ENCODE peak calls at places on chromosomes 4 and X, in ten cellular contexts. K is stomach, I is GM12892, E is suprapubic skin, W is esophagus muscularis mucosa, M is breast epithelium, G is GM12891, Z is endothelial cell of umbilical vein, N is HepG2, C is transverse colon. P is an unnamed sample.

GRCh38 chr4:46931981-46932380 is 22.9 kb upstream of the COX7B2 start:
- DNase-seq in I (no peak), N (peak), K (no peak), C (peak), M (no peak), W (no peak), G (no peak), E (no peak), Z (peak), P (peak)

GRCh38 chrX:7574325-7574724 is 268.6 kb upstream of the VCX start:
- DNase-seq in N (peak), C (no peak), W (no peak), G (no peak), E (no peak), M (no peak), Z (no peak), K (no peak), I (no peak), P (no peak)

GRCh38 chrX:15299945-15300851 is 15.2 kb downstream of the ASB11 start:
- DNase-seq in K (no peak), C (no peak), I (no peak), G (no peak), M (no peak), E (no peak), Z (peak), N (peak), W (no peak), P (no peak)

GRCh38 chrX:65821721-65822496 is 154.5 kb downstream of the MSN start:
- DNase-seq in K (no peak), I (peak), C (peak), Z (no peak), W (no peak), E (no peak), M (no peak), G (peak), N (no peak), P (peak)

GRCh38 chr4:43425206-43425605 is 532.7 kb downstream of the GRXCR1 start:
- DNase-seq in G (no peak), Z (no peak), I (no peak), M (no peak), C (no peak), E (no peak), K (no peak), N (no peak), W (no peak), P (no peak)

GRCh38 chr4:139266583-139267257 is 13.3 kb downstream of the MGARP start:
- DNase-seq in W (no peak), K (peak), M (no peak), Z (peak), G (peak), C (peak), E (peak), I (peak), N (peak), P (peak)

GRCh38 chrX:2484721-2485459 is 15.9 kb downstream of the DHRSX start:
- DNase-seq in I (no peak), C (no peak), W (no peak), E (no peak), M (no peak), K (no peak), G (no peak), Z (no peak), N (no peak), P (no peak)

GRCh38 chr4:65661469-65661868 is 8.8 kb downstream of the EPHA5 start:
- DNase-seq in M (no peak), E (no peak), N (no peak), G (no peak), Z (no peak), I (no peak), W (no peak), C (no peak), K (peak), P (no peak)

GRCh38 chrX:41095962-41096955 is 11.0 kb downstream of the USP9X start:
- DNase-seq in E (no peak), C (no peak), W (no peak), Z (no peak), G (no peak), K (no peak), N (no peak), I (no peak), M (no peak), P (no peak)

GRCh38 chr4:152083348-152083747 is 322.5 kb upstream of the GATB start:
- DNase-seq in G (no peak), M (no peak), Z (no peak), I (no peak), N (no peak), K (no peak), C (no peak), W (no peak), E (no peak), P (no peak)

GRCh38 chr4:157004279-157005161 is 32.9 kb upstream of the PDGFC start:
- DNase-seq in K (no peak), N (no peak), Z (peak), E (no peak), G (no peak), C (no peak), I (no peak), M (no peak), W (no peak), P (no peak)

GRCh38 chr4:19539192-19539591 is 712.5 kb upstream of the SLIT2 start:
- DNase-seq in C (no peak), K (no peak), Z (no peak), N (no peak), E (no peak), W (no peak), I (no peak), M (no peak), G (no peak), P (no peak)

GRCh38 chr4:8144359-8144758 is 14.3 kb downstream of the ABLIM2 start:
- DNase-seq in G (no peak), W (no peak), Z (no peak), E (no peak), M (no peak), I (no peak), C (no peak), N (no peak), K (no peak), P (no peak)

GRCh38 chr4:8618421-8618820 is 25.9 kb downstream of the CPZ start:
- DNase-seq in E (peak), W (no peak), G (no peak), C (no peak), K (no peak), I (no peak), N (no peak), Z (no peak), M (no peak), P (no peak)

GRCh38 chr4:168177546-168178149 is 85.3 kb downstream of the ANXA10 start:
- DNase-seq in C (no peak), N (peak), K (no peak), Z (no peak), W (no peak), G (no peak), M (no peak), I (no peak), E (no peak), P (no peak)

GRCh38 chr4:151629097-151629783 is 131.6 kb downstream of the GATB start:
- DNase-seq in N (no peak), M (no peak), W (no peak), I (no peak), K (no peak), G (no peak), Z (no peak), C (no peak), E (no peak), P (no peak)

GRCh38 chr4:86235549-86235948 is 124.3 kb downstream of the MAPK10 start:
- DNase-seq in Z (no peak), E (no peak), C (no peak), G (no peak), I (no peak), W (no peak), N (no peak), K (no peak), M (no peak), P (no peak)

GRCh38 chr4:86233090-86233489 is 126.8 kb downstream of the MAPK10 start:
- DNase-seq in C (no peak), M (no peak), W (no peak), E (no peak), I (no peak), N (no peak), K (no peak), G (no peak), Z (no peak), P (no peak)

GRCh38 chr4:86233681-86234080 is 126.2 kb downstream of the MAPK10 start:
- DNase-seq in I (no peak), Z (no peak), C (no peak), M (no peak), G (no peak), N (no peak), W (no peak), E (no peak), K (no peak), P (no peak)
- TF ChIP-seq POLR2AphosphoS5 in I (no peak), Z (no peak), C (no peak), M (no peak), G (no peak), N (no peak), W (no peak), E (no peak), K (no peak), P (no peak)

DNA sequence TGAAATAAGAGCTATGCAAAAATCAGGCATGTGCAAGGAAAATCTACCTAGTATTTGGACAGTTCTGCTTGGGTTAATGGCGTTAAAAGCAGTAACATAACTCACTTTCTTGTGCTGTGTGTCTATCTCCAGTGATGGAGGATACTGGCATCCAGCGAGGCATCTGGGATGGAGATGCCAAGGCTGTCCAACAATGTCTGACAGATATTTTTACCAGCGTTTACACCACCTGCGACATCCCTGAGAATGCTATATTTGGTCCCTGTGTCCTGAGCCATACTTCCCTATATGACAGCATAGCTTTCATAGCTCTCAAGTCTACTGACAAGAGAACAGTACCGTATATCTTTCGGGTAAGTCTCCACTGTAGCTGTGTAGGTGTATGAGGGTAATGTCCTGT is 2.6 kb downstream of the PRDM8 start:
- DNase-seq in Z (no peak), N (no peak), W (no peak), E (no peak), M (no peak), K (no peak), C (no peak), G (no peak), I (no peak), P (no peak)
- TF ChIP-seq POLR2A in Z (no peak), N (no peak), W (no peak), E (no peak), M (no peak), K (no peak), C (no peak), G (no peak), I (no peak), P (no peak)

GRCh38 chr4:25870081-25870480 is 7.3 kb upstream of the SEL1L3 start:
- DNase-seq in M (no peak), Z (no peak), C (no peak), K (no peak), E (no peak), W (no peak), N (no peak), G (no peak), I (no peak), P (no peak)
- TF ChIP-seq POLR2AphosphoS5 in M (no peak), Z (no peak), C (no peak), K (no peak), E (no peak), W (no peak), N (no peak), G (no peak), I (no peak), P (no peak)

GRCh38 chrX:72018277-72019112 is 107.8 kb downstream of the NHSL2 start:
- DNase-seq in C (peak), Z (peak), N (peak), G (peak), W (peak), K (peak), E (peak), I (peak), M (peak), P (peak)
- TF ChIP-seq POLR2A in C (no peak), Z (no peak), N (no peak), G (no peak), W (no peak), K (no peak), E (no peak), I (no peak), M (no peak), P (peak)

GRCh38 chr4:20839957-20840356 is 139.7 kb downstream of the PACRGL start:
- DNase-seq in G (no peak), K (no peak), W (no peak), C (no peak), M (no peak), E (no peak), Z (peak), N (no peak), I (no peak), P (no peak)
- TF ChIP-seq POLR2AphosphoS5 in G (no peak), K (no peak), W (no peak), C (peak), M (no peak), E (no peak), Z (peak), N (no peak), I (no peak), P (no peak)